ENCODE peak calls at places on chromosomes 5 and 9, in six cellular contexts. One of them, this sample, is unnamed.

GRCh38 chr5:21154526-21154925 is 1166.5 kb upstream of the CDH18 start:
- DNase-seq in ascending aorta: no peak
- DNase-seq in tibial artery: no peak
- DNase-seq in fibroblast of lung: peak
- DNase-seq in heart left ventricle: no peak
- DNase-seq in K562: no peak
- DNase-seq in this sample: no peak

GRCh38 chr5:95667219-95667618 is 15.6 kb downstream of the SPATA9 start:
- DNase-seq in ascending aorta: no peak
- DNase-seq in tibial artery: no peak
- DNase-seq in fibroblast of lung: no peak
- DNase-seq in heart left ventricle: no peak
- DNase-seq in K562: no peak
- DNase-seq in this sample: no peak

GRCh38 chr9:4490705-4491620 is 695 bp downstream of the SLC1A1 start:
- DNase-seq in ascending aorta: no peak
- DNase-seq in tibial artery: no peak
- DNase-seq in fibroblast of lung: peak
- DNase-seq in heart left ventricle: no peak
- DNase-seq in K562: no peak
- DNase-seq in this sample: no peak

GRCh38 chr5:132725745-132726144 is 11.6 kb downstream of the KIF3A start:
- DNase-seq in ascending aorta: no peak
- DNase-seq in tibial artery: no peak
- DNase-seq in fibroblast of lung: no peak
- DNase-seq in heart left ventricle: no peak
- DNase-seq in K562: no peak
- DNase-seq in this sample: no peak

GRCh38 chr9:23850242-23851023 is 24.4 kb upstream of the ELAVL2 start:
- DNase-seq in ascending aorta: no peak
- DNase-seq in tibial artery: no peak
- DNase-seq in fibroblast of lung: no peak
- DNase-seq in heart left ventricle: no peak
- DNase-seq in K562: no peak
- DNase-seq in this sample: peak

GRCh38 chr9:76725181-76725580 is 39.1 kb upstream of the PCA3 start:
- DNase-seq in ascending aorta: no peak
- DNase-seq in tibial artery: no peak
- DNase-seq in fibroblast of lung: no peak
- DNase-seq in heart left ventricle: no peak
- DNase-seq in K562: no peak
- DNase-seq in this sample: no peak

GRCh38 chr9:133979124-133979920 is 12.8 kb downstream of the VAV2 start:
- DNase-seq in ascending aorta: no peak
- DNase-seq in tibial artery: no peak
- DNase-seq in fibroblast of lung: peak
- DNase-seq in heart left ventricle: peak
- DNase-seq in K562: no peak
- DNase-seq in this sample: peak

GRCh38 chr5:123700624-123701023 is 188.6 kb downstream of the CSNK1G3 start:
- DNase-seq in ascending aorta: no peak
- DNase-seq in tibial artery: no peak
- DNase-seq in fibroblast of lung: peak
- DNase-seq in heart left ventricle: peak
- DNase-seq in K562: no peak
- DNase-seq in this sample: peak

GRCh38 chr9:36151306-36152210 is 15.0 kb downstream of the GLIPR2 start:
- DNase-seq in ascending aorta: peak
- DNase-seq in tibial artery: peak
- DNase-seq in fibroblast of lung: peak
- DNase-seq in heart left ventricle: peak
- DNase-seq in K562: no peak
- DNase-seq in this sample: no peak

GRCh38 chr5:38257236-38258036 is 923 bp upstream of the EGFLAM start:
- DNase-seq in ascending aorta: no peak
- DNase-seq in tibial artery: no peak
- DNase-seq in fibroblast of lung: no peak
- DNase-seq in heart left ventricle: no peak
- DNase-seq in K562: no peak
- DNase-seq in this sample: no peak

GRCh38 chr5:2669913-2670312 is 81.6 kb downstream of the IRX2 start:
- DNase-seq in ascending aorta: no peak
- DNase-seq in tibial artery: no peak
- DNase-seq in fibroblast of lung: no peak
- DNase-seq in heart left ventricle: no peak
- DNase-seq in K562: no peak
- DNase-seq in this sample: no peak

GRCh38 chr5:9652295-9652694 is 22.1 kb upstream of the TAS2R1 start:
- DNase-seq in ascending aorta: no peak
- DNase-seq in tibial artery: no peak
- DNase-seq in fibroblast of lung: no peak
- DNase-seq in heart left ventricle: no peak
- DNase-seq in K562: no peak
- DNase-seq in this sample: no peak

GRCh38 chr9:91060520-91061343 is 259.1 kb downstream of the SYK start:
- DNase-seq in ascending aorta: no peak
- DNase-seq in tibial artery: no peak
- DNase-seq in fibroblast of lung: peak
- DNase-seq in heart left ventricle: no peak
- DNase-seq in K562: no peak
- DNase-seq in this sample: no peak

GRCh38 chr5:133703935-133704334 is 91.6 kb upstream of the FSTL4 start:
- DNase-seq in ascending aorta: no peak
- DNase-seq in tibial artery: no peak
- DNase-seq in fibroblast of lung: no peak
- DNase-seq in heart left ventricle: no peak
- DNase-seq in K562: no peak
- DNase-seq in this sample: no peak

GRCh38 chr9:3043369-3043768 is 199.5 kb upstream of the PUM3 start:
- DNase-seq in ascending aorta: no peak
- DNase-seq in tibial artery: no peak
- DNase-seq in fibroblast of lung: no peak
- DNase-seq in heart left ventricle: no peak
- DNase-seq in K562: no peak
- DNase-seq in this sample: no peak

GRCh38 chr9:18297532-18297872 is 176.5 kb upstream of the ADAMTSL1 start:
- DNase-seq in ascending aorta: no peak
- DNase-seq in tibial artery: no peak
- DNase-seq in fibroblast of lung: no peak
- DNase-seq in heart left ventricle: no peak
- DNase-seq in K562: no peak
- DNase-seq in this sample: no peak

GRCh38 chr9:129109952-129110739 is 447 bp downstream of the CRAT start:
- DNase-seq in ascending aorta: no peak
- DNase-seq in tibial artery: peak
- DNase-seq in fibroblast of lung: peak
- DNase-seq in heart left ventricle: peak
- DNase-seq in K562: peak
- DNase-seq in this sample: peak

GRCh38 chr9:125985998-125986655 is 239.0 kb downstream of the PBX3 start:
- DNase-seq in ascending aorta: no peak
- DNase-seq in tibial artery: peak
- DNase-seq in fibroblast of lung: no peak
- DNase-seq in heart left ventricle: no peak
- DNase-seq in K562: no peak
- DNase-seq in this sample: no peak

GRCh38 chr9:76738402-76738801 is 25.8 kb upstream of the PCA3 start:
- DNase-seq in ascending aorta: no peak
- DNase-seq in tibial artery: no peak
- DNase-seq in fibroblast of lung: no peak
- DNase-seq in heart left ventricle: no peak
- DNase-seq in K562: no peak
- DNase-seq in this sample: no peak

GRCh38 chr9:72960446-72960845 is 7.6 kb upstream of the ALDH1A1 start:
- DNase-seq in ascending aorta: no peak
- DNase-seq in tibial artery: no peak
- DNase-seq in fibroblast of lung: no peak
- DNase-seq in heart left ventricle: no peak
- DNase-seq in K562: no peak
- DNase-seq in this sample: no peak

GRCh38 chr5:543351-543750 is 19.1 kb upstream of the SLC9A3 start:
- DNase-seq in ascending aorta: no peak
- DNase-seq in tibial artery: peak
- DNase-seq in fibroblast of lung: no peak
- DNase-seq in heart left ventricle: no peak
- DNase-seq in K562: no peak
- DNase-seq in this sample: no peak

GRCh38 chr5:154296525-154297159 is 106.1 kb downstream of the GALNT10 start:
- DNase-seq in ascending aorta: no peak
- DNase-seq in tibial artery: no peak
- DNase-seq in fibroblast of lung: no peak
- DNase-seq in heart left ventricle: no peak
- DNase-seq in K562: no peak
- DNase-seq in this sample: no peak

GRCh38 chr9:133704711-133705181 is 33.4 kb downstream of the SARDH start:
- DNase-seq in ascending aorta: no peak
- DNase-seq in tibial artery: peak
- DNase-seq in fibroblast of lung: no peak
- DNase-seq in heart left ventricle: no peak
- DNase-seq in K562: no peak
- DNase-seq in this sample: no peak

DNA sequence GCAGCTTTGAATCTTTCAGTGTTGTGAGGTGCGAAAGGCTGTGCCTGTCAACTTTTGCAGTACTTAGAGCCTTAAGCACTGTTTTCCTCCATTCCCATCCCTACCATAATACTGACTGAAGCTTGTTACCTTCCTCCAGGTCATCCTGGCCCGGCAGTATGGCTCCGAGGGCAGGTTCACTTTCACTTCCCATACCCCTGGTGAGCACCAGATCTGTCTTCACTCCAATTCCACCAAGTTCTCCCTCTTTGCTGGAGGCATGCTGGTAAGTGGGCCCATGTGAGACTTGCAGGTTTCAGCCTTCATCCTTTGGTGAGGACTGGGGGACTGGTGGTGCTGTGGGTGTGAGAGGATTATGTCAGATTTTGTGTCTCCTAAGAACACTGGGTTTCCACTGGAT is 1.5 kb downstream of the TMED9 start:
- DNase-seq in ascending aorta: no peak
- DNase-seq in tibial artery: peak
- DNase-seq in fibroblast of lung: no peak
- DNase-seq in heart left ventricle: no peak
- DNase-seq in K562: no peak
- DNase-seq in this sample: no peak
- H3K4me3 ChIP-seq in ascending aorta: no peak
- H3K4me3 ChIP-seq in tibial artery: no peak
- H3K4me3 ChIP-seq in fibroblast of lung: peak
- H3K4me3 ChIP-seq in heart left ventricle: no peak
- H3K4me3 ChIP-seq in K562: peak
- H3K4me3 ChIP-seq in this sample: no peak

DNA sequence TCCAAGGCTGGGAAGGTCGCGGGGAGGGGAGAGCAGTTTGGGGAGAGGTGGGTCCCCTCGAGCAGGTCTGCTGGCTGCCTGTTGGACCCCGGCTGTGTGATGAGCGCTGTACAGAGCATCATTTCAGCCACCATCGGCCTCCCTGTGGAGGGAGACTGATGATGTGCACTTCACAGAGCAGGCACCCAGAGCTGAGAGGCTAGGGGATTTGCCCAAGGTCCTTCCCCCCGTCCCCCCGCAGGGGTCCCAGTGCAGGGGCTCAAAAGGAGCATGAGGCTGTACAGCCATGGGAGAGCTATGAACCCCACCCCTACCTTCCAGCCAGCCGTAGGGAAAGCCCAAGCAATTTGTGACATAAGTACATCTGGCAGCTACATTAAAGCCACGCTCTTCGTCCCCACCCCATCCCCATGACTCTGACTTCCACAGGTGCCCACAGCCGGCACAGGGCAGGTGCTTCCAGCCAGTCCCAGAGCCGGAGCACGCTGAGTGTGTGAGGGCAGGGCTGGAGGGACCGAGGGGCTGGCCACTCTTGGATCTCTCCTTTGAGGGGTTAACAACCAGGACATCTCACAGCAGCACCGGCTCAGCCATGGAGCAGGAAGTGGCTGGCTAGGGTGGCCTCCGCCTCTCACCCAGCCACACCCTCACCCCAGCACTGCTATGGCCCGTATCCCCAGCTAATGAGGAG is 2.3 kb upstream of the FAM78A start:
- DNase-seq in ascending aorta: no peak
- DNase-seq in tibial artery: no peak
- DNase-seq in fibroblast of lung: no peak
- DNase-seq in heart left ventricle: peak
- DNase-seq in K562: peak
- DNase-seq in this sample: no peak
- H3K4me3 ChIP-seq in ascending aorta: peak
- H3K4me3 ChIP-seq in tibial artery: no peak
- H3K4me3 ChIP-seq in fibroblast of lung: no peak
- H3K4me3 ChIP-seq in heart left ventricle: no peak
- H3K4me3 ChIP-seq in K562: peak
- H3K4me3 ChIP-seq in this sample: peak

GRCh38 chr5:79133121-79133656 is 21.6 kb downstream of the BHMT start:
- DNase-seq in ascending aorta: no peak
- DNase-seq in tibial artery: no peak
- DNase-seq in fibroblast of lung: peak
- DNase-seq in heart left ventricle: no peak
- DNase-seq in K562: no peak
- DNase-seq in this sample: peak
- H3K4me3 ChIP-seq in ascending aorta: peak
- H3K4me3 ChIP-seq in tibial artery: peak
- H3K4me3 ChIP-seq in fibroblast of lung: peak
- H3K4me3 ChIP-seq in heart left ventricle: no peak
- H3K4me3 ChIP-seq in K562: no peak
- H3K4me3 ChIP-seq in this sample: peak

GRCh38 chr5:18744441-18744840 is 1110.2 kb downstream of the TAF11L14 start:
- DNase-seq in ascending aorta: no peak
- DNase-seq in tibial artery: no peak
- DNase-seq in fibroblast of lung: no peak
- DNase-seq in heart left ventricle: no peak
- DNase-seq in K562: no peak
- DNase-seq in this sample: no peak

GRCh38 chr5:18742830-18743229 is 1108.6 kb downstream of the TAF11L14 start:
- DNase-seq in ascending aorta: no peak
- DNase-seq in tibial artery: no peak
- DNase-seq in fibroblast of lung: no peak
- DNase-seq in heart left ventricle: no peak
- DNase-seq in K562: no peak
- DNase-seq in this sample: no peak

GRCh38 chr5:18745988-18746615 is 1111.8 kb downstream of the TAF11L14 start:
- DNase-seq in ascending aorta: no peak
- DNase-seq in tibial artery: no peak
- DNase-seq in fibroblast of lung: peak
- DNase-seq in heart left ventricle: no peak
- DNase-seq in K562: no peak
- DNase-seq in this sample: peak

GRCh38 chr5:18745591-18745987 is 1111.3 kb downstream of the TAF11L14 start:
- DNase-seq in ascending aorta: no peak
- DNase-seq in tibial artery: no peak
- DNase-seq in fibroblast of lung: no peak
- DNase-seq in heart left ventricle: peak
- DNase-seq in K562: no peak
- DNase-seq in this sample: peak

GRCh38 chr5:18744990-18745590 is 1110.8 kb downstream of the TAF11L14 start:
- DNase-seq in ascending aorta: no peak
- DNase-seq in tibial artery: no peak
- DNase-seq in fibroblast of lung: no peak
- DNase-seq in heart left ventricle: no peak
- DNase-seq in K562: no peak
- DNase-seq in this sample: no peak
- H3K4me3 ChIP-seq in ascending aorta: peak
- H3K4me3 ChIP-seq in tibial artery: peak
- H3K4me3 ChIP-seq in fibroblast of lung: no peak
- H3K4me3 ChIP-seq in heart left ventricle: peak
- H3K4me3 ChIP-seq in K562: peak
- H3K4me3 ChIP-seq in this sample: peak